ENCODE peak calls at places on chromosome 2, in five cellular contexts. N is islet precursor cell, H is body of pancreas, I is iris pigment epithelial cell, B is DMS153. T is an unnamed sample.

GRCh38 chr2:110867078-110867477 is 134.7 kb downstream of the ACOXL start:
- DNase-seq in H (no peak), N (no peak), I (no peak), B (no peak), T (no peak)

GRCh38 chr2:38443021-38443541 is 66.0 kb upstream of the ATL2 start:
- DNase-seq in H (no peak), I (peak), N (peak), B (no peak), T (no peak)

GRCh38 chr2:121947681-121948080 is 192.2 kb downstream of the TSN start:
- DNase-seq in B (no peak), N (no peak), I (no peak), H (no peak), T (no peak)

GRCh38 chr2:47560107-47560819 is 157.3 kb downstream of the MSH2 start:
- DNase-seq in H (no peak), B (no peak), N (no peak), I (no peak), T (no peak)

GRCh38 chr2:151796774-151797173 is 31.4 kb downstream of the ARL5A start:
- DNase-seq in B (no peak), H (no peak), N (no peak), I (peak), T (no peak)

GRCh38 chr2:58866040-58866439 is 624.9 kb upstream of the FANCL start:
- DNase-seq in H (no peak), I (no peak), B (peak), N (peak), T (no peak)

GRCh38 chr2:55883339-55883738 is 40.2 kb downstream of the EFEMP1 start:
- DNase-seq in H (no peak), N (no peak), I (peak), B (no peak), T (no peak)

GRCh38 chr2:19955544-19956422 is 34.1 kb downstream of the WDR35 start:
- DNase-seq in H (peak), I (peak), N (peak), B (peak), T (peak)

GRCh38 chr2:70906439-70907018 is 29.2 kb upstream of the ATP6V1B1 start:
- DNase-seq in B (no peak), H (no peak), I (no peak), N (peak), T (no peak)

GRCh38 chr2:42815725-42816124 is 23.3 kb upstream of the HAAO start:
- DNase-seq in N (no peak), H (no peak), B (no peak), I (no peak), T (no peak)

GRCh38 chr2:232316382-232317190 is 62.0 kb upstream of the ALPP start:
- DNase-seq in B (no peak), H (no peak), N (peak), I (no peak), T (no peak)

GRCh38 chr2:119008108-119008507 is 66.1 kb downstream of the MARCO start:
- DNase-seq in I (peak), N (peak), H (no peak), B (no peak), T (no peak)

GRCh38 chr2:10285578-10286198 is 17.0 kb upstream of the HPCAL1 start:
- DNase-seq in H (peak), I (peak), B (peak), N (peak), T (no peak)

GRCh38 chr2:135563793-135564192 is 32.5 kb downstream of the R3HDM1 start:
- DNase-seq in H (no peak), I (peak), B (no peak), N (no peak), T (no peak)

GRCh38 chr2:232668805-232669444 is 28.2 kb upstream of the GIGYF2 start:
- DNase-seq in I (peak), N (no peak), H (peak), B (no peak), T (no peak)

GRCh38 chr2:64750001-64750816 is 96.5 kb upstream of the SERTAD2 start:
- DNase-seq in B (no peak), N (peak), I (peak), H (peak), T (no peak)

GRCh38 chr2:74887445-74887951 is 53.6 kb downstream of the HK2 start:
- DNase-seq in N (peak), H (no peak), I (peak), B (no peak), T (no peak)

GRCh38 chr2:166229678-166230023 is 101.8 kb upstream of the SCN1A start:
- DNase-seq in B (no peak), I (no peak), N (no peak), H (no peak), T (no peak)

GRCh38 chr2:168338292-168338691 is 90.9 kb upstream of the STK39 start:
- DNase-seq in B (no peak), N (peak), I (no peak), H (no peak), T (no peak)

GRCh38 chr2:17196380-17196779 is 321.9 kb downstream of the RAD51AP2 start:
- DNase-seq in H (no peak), B (no peak), I (no peak), N (no peak), T (no peak)